ENCODE peak calls at places on chromosomes 3 and 15, in four cellular contexts. D is right cardiac atrium; Q is ACHN; F is activated CD4-positive, alpha-beta T cell treated with anti-CD3 and anti-CD28 coated beads, Interleukin-2, amount 50 U/mL, for 24 hours. P is an unnamed sample.
A peak's percentile ranks its signal among the peaks of the same experiment; 100 is the strongest.

GRCh38 chr3:4687167-4687566 is 194.0 kb downstream of the ITPR1 start:
- DNase-seq in D (no peak), Q (no peak), F (no peak), P (no peak)

GRCh38 chr3:136818191-136818850 is 605 bp upstream of the SLC35G2 start:
- DNase-seq in Q (peak; percentile 95), D (peak; percentile 68), F (peak; percentile 4), P (no peak)

GRCh38 chr3:178677961-178678360 is 141.7 kb downstream of the KCNMB2 start:
- DNase-seq in F (no peak), Q (no peak), D (no peak), P (no peak)

GRCh38 chr3:146803746-146804145 is 198.6 kb upstream of the PLSCR5 start:
- DNase-seq in D (no peak), Q (no peak), F (no peak), P (no peak)

GRCh38 chr3:125051715-125052581 is 3.8 kb downstream of the HEG1 start:
- DNase-seq in Q (peak; percentile 61), D (peak; percentile 87), F (peak; percentile 26), P (peak; percentile 35)

GRCh38 chr15:26894181-26894580 is 27.3 kb downstream of the GABRA5 start:
- DNase-seq in F (no peak), D (no peak), Q (no peak), P (no peak)

GRCh38 chr15:101200181-101200580 is 51.7 kb downstream of the CHSY1 start:
- DNase-seq in Q (no peak), D (no peak), F (no peak), P (no peak)

GRCh38 chr3:23915537-23916108 is 1.2 kb downstream of the NKIRAS1 start:
- DNase-seq in Q (no peak), F (no peak), D (no peak), P (no peak)

GRCh38 chr3:15934389-15935195 is 136.8 kb upstream of the ANKRD28 start:
- DNase-seq in F (no peak), Q (no peak), D (no peak), P (no peak)

GRCh38 chr3:173429527-173429926 is 32.0 kb downstream of the NLGN1 start:
- DNase-seq in F (no peak), D (no peak), Q (no peak), P (no peak)

GRCh38 chr15:68085052-68085451 is 30.9 kb downstream of the PIAS1 start:
- DNase-seq in D (no peak), Q (no peak), F (no peak), P (no peak)

GRCh38 chr3:21893250-21893649 is 142.2 kb upstream of the ZNF385D start:
- DNase-seq in Q (no peak), F (no peak), D (no peak), P (no peak)

GRCh38 chr3:72821170-72821781 is 27.0 kb downstream of the SHQ1 start:
- DNase-seq in Q (no peak), D (no peak), F (no peak), P (no peak)

GRCh38 chr3:195555110-195555509 is 12.0 kb upstream of the PPP1R2 start:
- DNase-seq in D (no peak), F (no peak), Q (no peak), P (no peak)

GRCh38 chr3:108342829-108343478 is 46.6 kb downstream of the HHLA2 start:
- DNase-seq in F (no peak), Q (no peak), D (no peak), P (no peak)

GRCh38 chr15:73442436-73442835 is 528 bp upstream of the REC114 start:
- DNase-seq in Q (no peak), F (no peak), D (no peak), P (no peak)

GRCh38 chr3:37170097-37170496 is 4.3 kb downstream of the LRRFIP2 start:
- DNase-seq in D (no peak), F (no peak), Q (no peak), P (no peak)

GRCh38 chr3:114506622-114507300 is 212.9 kb downstream of the TIGIT start:
- DNase-seq in Q (no peak), F (no peak), D (no peak), P (no peak)

GRCh38 chr15:31265090-31265870 is 61.4 kb upstream of the KLF13 start:
- DNase-seq in F (no peak), Q (no peak), D (no peak), P (no peak)

GRCh38 chr3:196463478-196463756 is 31.2 kb upstream of the UBXN7 start:
- DNase-seq in F (no peak), D (no peak), Q (no peak), P (no peak)

GRCh38 chr15:32838820-32839219 is 121.0 kb downstream of the GREM1 start:
- DNase-seq in F (no peak), D (no peak), Q (no peak), P (no peak)

GRCh38 chr3:126134219-126134975 is 46.0 kb downstream of the ALDH1L1 start:
- DNase-seq in D (peak; percentile 84), Q (peak; percentile 48), F (no peak), P (peak; percentile 12)

GRCh38 chr3:107897471-107898180 is 193.2 kb downstream of the CD47 start:
- DNase-seq in F (no peak), Q (no peak), D (no peak), P (no peak)

GRCh38 chr3:122619040-122619439 is 41.6 kb downstream of the PARP15 start:
- DNase-seq in F (no peak), D (no peak), Q (no peak), P (no peak)

GRCh38 chr15:101560722-101561583 is 71.4 kb upstream of the PCSK6 start:
- DNase-seq in Q (no peak), F (no peak), D (no peak), P (no peak)

GRCh38 chr3:197846491-197846890 is 55.4 kb downstream of the LRCH3 start:
- DNase-seq in Q (no peak), D (no peak), F (no peak), P (no peak)

GRCh38 chr3:119657887-119658702 is 2.3 kb downstream of the POPDC2 start:
- DNase-seq in Q (no peak), F (no peak), D (no peak), P (no peak)

GRCh38 chr15:72838311-72838731 is 54.8 kb upstream of the ADPGK start:
- DNase-seq in F (no peak), Q (no peak), D (no peak), P (no peak)

GRCh38 chr3:186931487-186932280 is 1.4 kb downstream of the ST6GAL1 start:
- DNase-seq in Q (peak; percentile 36), D (peak; percentile 81), F (peak; percentile 47), P (peak; percentile 55)

GRCh38 chr15:41482070-41482469 is 11.6 kb upstream of the ITPKA start:
- DNase-seq in Q (no peak), D (no peak), F (no peak), P (no peak)

GRCh38 chr3:105526349-105527111 is 159.8 kb downstream of the ALCAM start:
- DNase-seq in Q (no peak), F (no peak), D (no peak), P (no peak)

GRCh38 chr3:106126836-106127235 is 258.0 kb upstream of the CBLB start:
- DNase-seq in D (no peak), F (no peak), Q (no peak), P (no peak)

GRCh38 chr3:187932530-187932929 is 187.3 kb upstream of the BCL6 start:
- DNase-seq in Q (no peak), D (no peak), F (no peak), P (no peak)

GRCh38 chr15:100759698-100760356 is 119.8 kb upstream of the ALDH1A3 start:
- DNase-seq in F (no peak), Q (peak; percentile 8), D (no peak), P (no peak)

GRCh38 chr15:50355980-50356379 is 982 bp upstream of the GABPB1 start:
- DNase-seq in D (no peak), F (no peak), Q (peak; percentile 10), P (no peak)

GRCh38 chr15:36972704-36973103 is 127.6 kb downstream of the MEIS2 start:
- DNase-seq in F (no peak), Q (no peak), D (no peak), P (no peak)

GRCh38 chr15:97009036-97009555 is 678.6 kb downstream of the NR2F2 start:
- DNase-seq in Q (no peak), F (no peak), D (no peak), P (no peak)

GRCh38 chr3:176513604-176514003 is 683.7 kb downstream of the TBL1XR1 start:
- DNase-seq in Q (no peak), D (no peak), F (no peak), P (no peak)

P was measured in stimulated activated CD8-positive, alpha-beta memory T cell treated with anti-CD3 and anti-CD28 coated beads, Interleukin-7, amount 100 ng/mL, for 24 hours.